ENCODE peak calls at places on chromosomes 16 and 17, in six cellular contexts. L is A549, Z is bronchial epithelial cell, U is lung, A is pancreas, R is neuronal stem cell. H is an unnamed sample.

GRCh38 chr17:1153795-1154546 is 25.8 kb downstream of the ABR start:
- DNase-seq in L (peak; percentile 51), Z (no peak), U (peak; percentile 36), A (no peak), R (no peak), H (no peak)

GRCh38 chr16:23499801-23500200 is 10.5 kb downstream of the GGA2 start:
- DNase-seq in L (no peak), Z (no peak), U (no peak), A (peak; percentile 87), R (no peak), H (no peak)

GRCh38 chr16:66846266-66846665 is 2.1 kb downstream of the CA7 start:
- DNase-seq in L (no peak), Z (no peak), U (no peak), A (no peak), R (no peak), H (no peak)

GRCh38 chr17:81034168-81034777 is 678 bp upstream of the BAIAP2 start:
- DNase-seq in L (no peak), Z (no peak), U (no peak), A (no peak), R (no peak), H (no peak)

GRCh38 chr16:57960310-57960709 is 10.6 kb downstream of the CNGB1 start:
- DNase-seq in L (no peak), Z (no peak), U (no peak), A (no peak), R (no peak), H (no peak)

GRCh38 chr17:56593741-56594527 is 435 bp downstream of the NOG start:
- DNase-seq in L (peak; percentile 71), Z (peak; percentile 44), U (peak; percentile 63), A (peak; percentile 44), R (no peak), H (peak; percentile 64)

GRCh38 chr17:75785016-75785769 is 587 bp downstream of the UNK start:
- DNase-seq in L (peak; percentile 69), Z (peak; percentile 78), U (peak; percentile 92), A (peak; percentile 89), R (peak; percentile 86), H (peak; percentile 89)

GRCh38 chr17:80053102-80053501 is 16.7 kb downstream of the CCDC40 start:
- DNase-seq in L (no peak), Z (no peak), U (no peak), A (no peak), R (no peak), H (no peak)

GRCh38 chr16:54503011-54503410 is 216.4 kb upstream of the IRX3 start:
- DNase-seq in L (no peak), Z (no peak), U (peak; percentile 35), A (no peak), R (no peak), H (peak; percentile 75)

GRCh38 chr17:71114911-71115668 is 945.8 kb downstream of the KCNJ2 start:
- DNase-seq in L (no peak), Z (no peak), U (no peak), A (no peak), R (no peak), H (no peak)

GRCh38 chr16:10552998-10553491 is 27.4 kb downstream of the EMP2 start:
- DNase-seq in L (peak; percentile 60), Z (no peak), U (peak; percentile 47), A (no peak), R (no peak), H (peak; percentile 76)

GRCh38 chr17:50184057-50184456 is 17.4 kb downstream of the COL1A1 start:
- DNase-seq in L (no peak), Z (no peak), U (no peak), A (no peak), R (no peak), H (no peak)

GRCh38 chr16:62105244-62105643 is 69.0 kb upstream of the CDH8 start:
- DNase-seq in L (no peak), Z (peak; percentile 12), U (no peak), A (no peak), R (no peak), H (no peak)

GRCh38 chr16:2194166-2194834 is 2.1 kb downstream of the CASKIN1 start:
- DNase-seq in L (peak; percentile 55), Z (no peak), U (no peak), A (no peak), R (no peak), H (no peak)

GRCh38 chr17:41734139-41734948 is at the start of gene HAP1:
- DNase-seq in L (peak; percentile 84), Z (no peak), U (no peak), A (no peak), R (peak; percentile 67), H (no peak)

GRCh38 chr17:41736983-41737679 is 2.7 kb upstream of the HAP1 start:
- DNase-seq in L (no peak), Z (no peak), U (no peak), A (no peak), R (no peak), H (no peak)

GRCh38 chr17:41733348-41734138 is 900 bp downstream of the HAP1 start:
- DNase-seq in L (no peak), Z (no peak), U (no peak), A (no peak), R (no peak), H (no peak)

GRCh38 chr17:41735744-41736143 is 1.3 kb upstream of the HAP1 start:
- DNase-seq in L (no peak), Z (no peak), U (no peak), A (no peak), R (no peak), H (no peak)

DNA sequence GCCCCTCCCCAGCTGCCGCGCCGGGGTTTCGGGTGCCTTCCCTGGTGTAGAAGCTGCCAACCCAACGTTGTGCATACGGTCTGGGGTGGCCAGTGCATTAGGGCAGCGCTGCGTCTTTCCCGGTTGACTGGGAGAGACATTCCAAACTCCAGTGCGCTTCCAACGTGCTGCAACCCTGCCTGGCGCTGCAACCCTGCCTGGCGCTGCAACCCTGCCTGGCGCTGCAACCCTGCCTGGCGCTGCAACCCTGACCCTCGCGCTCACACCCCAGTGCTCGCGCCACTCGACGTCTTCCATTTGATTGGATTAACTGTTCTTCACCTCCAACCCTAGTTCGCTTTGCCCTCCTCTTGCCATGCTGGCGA is 488 bp upstream of the HAP1 start:
- DNase-seq in L (no peak), Z (no peak), U (no peak), A (no peak), R (no peak), H (no peak)
- H3K4me3 ChIP-seq in L (peak overlapping the region; percentile 57), Z (peak overlapping the region; percentile 53), U (no peak overlapping the region), A (peak overlapping the region; percentile 12), R (peak overlapping the region; percentile 52), H (peak overlapping the region; percentile 39)

GRCh38 chr17:82865274-82865673 is 25.5 kb upstream of the ZNF750 start:
- DNase-seq in L (no peak), Z (no peak), U (no peak), A (no peak), R (no peak), H (no peak)
- H3K4me3 ChIP-seq in L (no peak overlapping the region), Z (no peak overlapping the region), U (no peak overlapping the region), A (no peak overlapping the region), R (no peak overlapping the region), H (no peak overlapping the region)

GRCh38 chr16:75116081-75116910 is at the start of gene LDHD:
- DNase-seq in L (peak; percentile 86), Z (peak; percentile 22), U (peak; percentile 86), A (peak; percentile 90), R (no peak), H (peak; percentile 79)
- H3K4me3 ChIP-seq in L (peak within 1 kb of the TSS; percentile 38), Z (no peak within 1 kb of the TSS), U (peak within 1 kb of the TSS; percentile 40), A (peak within 1 kb of the TSS; percentile 42), R (no peak within 1 kb of the TSS), H (peak within 1 kb of the TSS; percentile 64)

DNA sequence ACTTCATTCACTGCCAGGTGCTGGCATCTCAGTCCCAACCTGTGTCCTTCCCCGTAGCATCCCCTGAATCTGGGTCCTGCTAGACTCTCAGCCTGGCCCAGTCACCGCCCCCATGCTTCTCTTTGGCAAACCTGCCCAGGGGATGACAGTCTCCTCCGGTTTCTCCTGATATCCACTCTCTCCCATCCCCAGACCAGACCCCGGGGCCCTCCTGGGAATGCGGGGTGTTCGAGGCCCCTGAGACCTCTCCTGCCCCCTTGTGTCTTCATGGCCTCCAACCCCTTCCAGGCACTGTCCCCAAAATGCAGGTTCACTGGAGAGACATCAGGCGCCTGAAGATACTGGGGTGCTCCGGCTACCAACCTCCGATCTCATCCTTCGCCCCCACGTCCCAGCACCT is 544 bp downstream of the STX1B start:
- DNase-seq in L (no peak), Z (no peak), U (no peak), A (no peak), R (no peak), H (no peak)
- H3K4me3 ChIP-seq in L (no peak overlapping the region), Z (no peak overlapping the region), U (no peak overlapping the region), A (no peak overlapping the region), R (peak overlapping the region; percentile 54), H (no peak overlapping the region)

GRCh38 chr16:143456-143855 is 5.0 kb upstream of the NPRL3 start:
- DNase-seq in L (no peak), Z (peak; percentile 36), U (no peak), A (no peak), R (no peak), H (no peak)
- H3K4me3 ChIP-seq in L (no peak overlapping the region), Z (no peak overlapping the region), U (no peak overlapping the region), A (no peak overlapping the region), R (no peak overlapping the region), H (no peak overlapping the region)

GRCh38 chr16:6777624-6778023 is 555.0 kb upstream of the RBFOX1 start:
- DNase-seq in L (no peak), Z (no peak), U (no peak), A (no peak), R (no peak), H (no peak)
- H3K4me3 ChIP-seq in L (no peak overlapping the region), Z (no peak overlapping the region), U (no peak overlapping the region), A (no peak overlapping the region), R (no peak overlapping the region), H (no peak overlapping the region)